ENCODE peak calls at places on chromosomes 16 and 17, in nine cellular contexts. One of them, this sample, is unnamed.

GRCh38 chr16:75472908-75473877 is 8.7 kb upstream of the TMEM170A start:
- DNase-seq in CD8-positive, alpha-beta T cell: no peak
- DNase-seq in prostate gland: no peak
- DNase-seq in mucosa of descending colon: no peak
- DNase-seq in upper lobe of right lung: no peak
- DNase-seq in trophoblast cell: no peak
- DNase-seq in CD8-positive, alpha-beta memory T cell: no peak
- DNase-seq in AG04450: no peak
- DNase-seq in aorta: no peak
- DNase-seq in this sample: no peak

GRCh38 chr17:9669551-9670008 is 24.3 kb downstream of the USP43 start:
- DNase-seq in CD8-positive, alpha-beta T cell: no peak
- DNase-seq in prostate gland: peak
- DNase-seq in mucosa of descending colon: no peak
- DNase-seq in upper lobe of right lung: peak
- DNase-seq in trophoblast cell: peak
- DNase-seq in CD8-positive, alpha-beta memory T cell: no peak
- DNase-seq in AG04450: no peak
- DNase-seq in aorta: no peak
- DNase-seq in this sample: no peak

GRCh38 chr17:28471531-28472342 is 1.7 kb upstream of the SLC13A2 start:
- DNase-seq in CD8-positive, alpha-beta T cell: no peak
- DNase-seq in prostate gland: no peak
- DNase-seq in mucosa of descending colon: no peak
- DNase-seq in upper lobe of right lung: no peak
- DNase-seq in trophoblast cell: peak
- DNase-seq in CD8-positive, alpha-beta memory T cell: no peak
- DNase-seq in AG04450: no peak
- DNase-seq in aorta: no peak
- DNase-seq in this sample: no peak

GRCh38 chr16:49341706-49342105 is 31.9 kb upstream of the C16orf78 start:
- DNase-seq in CD8-positive, alpha-beta T cell: no peak
- DNase-seq in prostate gland: no peak
- DNase-seq in mucosa of descending colon: no peak
- DNase-seq in upper lobe of right lung: no peak
- DNase-seq in trophoblast cell: no peak
- DNase-seq in CD8-positive, alpha-beta memory T cell: no peak
- DNase-seq in AG04450: no peak
- DNase-seq in aorta: no peak
- DNase-seq in this sample: no peak

GRCh38 chr16:29854520-29855100 is 8.4 kb downstream of the CDIPT start:
- DNase-seq in CD8-positive, alpha-beta T cell: no peak
- DNase-seq in prostate gland: no peak
- DNase-seq in mucosa of descending colon: no peak
- DNase-seq in upper lobe of right lung: no peak
- DNase-seq in trophoblast cell: no peak
- DNase-seq in CD8-positive, alpha-beta memory T cell: no peak
- DNase-seq in AG04450: no peak
- DNase-seq in aorta: no peak
- DNase-seq in this sample: no peak

GRCh38 chr17:73973881-73974409 is 229.5 kb upstream of the RPL38 start:
- DNase-seq in CD8-positive, alpha-beta T cell: no peak
- DNase-seq in prostate gland: no peak
- DNase-seq in mucosa of descending colon: no peak
- DNase-seq in upper lobe of right lung: peak
- DNase-seq in trophoblast cell: no peak
- DNase-seq in CD8-positive, alpha-beta memory T cell: no peak
- DNase-seq in AG04450: no peak
- DNase-seq in aorta: no peak
- DNase-seq in this sample: no peak

GRCh38 chr17:12859520-12859919 is 70.2 kb downstream of the ARHGAP44 start:
- DNase-seq in CD8-positive, alpha-beta T cell: no peak
- DNase-seq in prostate gland: peak
- DNase-seq in mucosa of descending colon: no peak
- DNase-seq in upper lobe of right lung: no peak
- DNase-seq in trophoblast cell: no peak
- DNase-seq in CD8-positive, alpha-beta memory T cell: no peak
- DNase-seq in AG04450: no peak
- DNase-seq in aorta: no peak
- DNase-seq in this sample: peak

GRCh38 chr17:73644145-73645049 is at the start of gene SDK2:
- DNase-seq in CD8-positive, alpha-beta T cell: no peak
- DNase-seq in prostate gland: peak
- DNase-seq in mucosa of descending colon: no peak
- DNase-seq in upper lobe of right lung: peak
- DNase-seq in trophoblast cell: no peak
- DNase-seq in CD8-positive, alpha-beta memory T cell: no peak
- DNase-seq in AG04450: no peak
- DNase-seq in aorta: no peak
- DNase-seq in this sample: no peak

GRCh38 chr17:15981208-15981607 is 18.3 kb downstream of the ZSWIM7 start:
- DNase-seq in CD8-positive, alpha-beta T cell: no peak
- DNase-seq in prostate gland: no peak
- DNase-seq in mucosa of descending colon: no peak
- DNase-seq in upper lobe of right lung: no peak
- DNase-seq in trophoblast cell: no peak
- DNase-seq in CD8-positive, alpha-beta memory T cell: no peak
- DNase-seq in AG04450: no peak
- DNase-seq in aorta: no peak
- DNase-seq in this sample: no peak

GRCh38 chr17:1965556-1966273 is 59.4 kb downstream of the RTN4RL1 start:
- DNase-seq in CD8-positive, alpha-beta T cell: no peak
- DNase-seq in prostate gland: no peak
- DNase-seq in mucosa of descending colon: no peak
- DNase-seq in upper lobe of right lung: no peak
- DNase-seq in trophoblast cell: peak
- DNase-seq in CD8-positive, alpha-beta memory T cell: no peak
- DNase-seq in AG04450: no peak
- DNase-seq in aorta: no peak
- DNase-seq in this sample: no peak

GRCh38 chr16:73433493-73434307 is 385.8 kb upstream of the ZFHX3 start:
- DNase-seq in CD8-positive, alpha-beta T cell: no peak
- DNase-seq in prostate gland: no peak
- DNase-seq in mucosa of descending colon: no peak
- DNase-seq in upper lobe of right lung: no peak
- DNase-seq in trophoblast cell: no peak
- DNase-seq in CD8-positive, alpha-beta memory T cell: no peak
- DNase-seq in AG04450: no peak
- DNase-seq in aorta: no peak
- DNase-seq in this sample: no peak

GRCh38 chr16:5863207-5863606 is 765.6 kb upstream of the EEF2KMT start:
- DNase-seq in CD8-positive, alpha-beta T cell: no peak
- DNase-seq in prostate gland: no peak
- DNase-seq in mucosa of descending colon: no peak
- DNase-seq in upper lobe of right lung: no peak
- DNase-seq in trophoblast cell: no peak
- DNase-seq in CD8-positive, alpha-beta memory T cell: no peak
- DNase-seq in AG04450: no peak
- DNase-seq in aorta: no peak
- DNase-seq in this sample: no peak

GRCh38 chr16:47483616-47484015 is 22.5 kb downstream of the PHKB start:
- DNase-seq in CD8-positive, alpha-beta T cell: no peak
- DNase-seq in prostate gland: no peak
- DNase-seq in mucosa of descending colon: no peak
- DNase-seq in upper lobe of right lung: no peak
- DNase-seq in trophoblast cell: no peak
- DNase-seq in CD8-positive, alpha-beta memory T cell: no peak
- DNase-seq in AG04450: no peak
- DNase-seq in aorta: no peak
- DNase-seq in this sample: no peak

GRCh38 chr16:81499576-81500380 is 55.2 kb downstream of the CMIP start:
- DNase-seq in CD8-positive, alpha-beta T cell: no peak
- DNase-seq in prostate gland: peak
- DNase-seq in mucosa of descending colon: peak
- DNase-seq in upper lobe of right lung: no peak
- DNase-seq in trophoblast cell: no peak
- DNase-seq in CD8-positive, alpha-beta memory T cell: no peak
- DNase-seq in AG04450: no peak
- DNase-seq in aorta: no peak
- DNase-seq in this sample: no peak

GRCh38 chr17:78142113-78142861 is 3.9 kb upstream of the C17orf99 start:
- DNase-seq in CD8-positive, alpha-beta T cell: no peak
- DNase-seq in prostate gland: peak
- DNase-seq in mucosa of descending colon: peak
- DNase-seq in upper lobe of right lung: peak
- DNase-seq in trophoblast cell: peak
- DNase-seq in CD8-positive, alpha-beta memory T cell: no peak
- DNase-seq in AG04450: peak
- DNase-seq in aorta: no peak
- DNase-seq in this sample: no peak

GRCh38 chr16:1777375-1778199 is 4.7 kb upstream of the MRPS34 start:
- DNase-seq in CD8-positive, alpha-beta T cell: no peak
- DNase-seq in prostate gland: no peak
- DNase-seq in mucosa of descending colon: no peak
- DNase-seq in upper lobe of right lung: no peak
- DNase-seq in trophoblast cell: no peak
- DNase-seq in CD8-positive, alpha-beta memory T cell: no peak
- DNase-seq in AG04450: no peak
- DNase-seq in aorta: no peak
- DNase-seq in this sample: no peak

GRCh38 chr16:25735645-25736044 is 43.9 kb downstream of the HS3ST4 start:
- DNase-seq in CD8-positive, alpha-beta T cell: no peak
- DNase-seq in prostate gland: no peak
- DNase-seq in mucosa of descending colon: no peak
- DNase-seq in upper lobe of right lung: no peak
- DNase-seq in trophoblast cell: no peak
- DNase-seq in CD8-positive, alpha-beta memory T cell: no peak
- DNase-seq in AG04450: no peak
- DNase-seq in aorta: no peak
- DNase-seq in this sample: no peak

GRCh38 chr16:71933913-71934696 is 38.8 kb downstream of the IST1 start:
- DNase-seq in CD8-positive, alpha-beta T cell: no peak
- DNase-seq in prostate gland: no peak
- DNase-seq in mucosa of descending colon: no peak
- DNase-seq in upper lobe of right lung: no peak
- DNase-seq in trophoblast cell: no peak
- DNase-seq in CD8-positive, alpha-beta memory T cell: no peak
- DNase-seq in AG04450: no peak
- DNase-seq in aorta: no peak
- DNase-seq in this sample: peak

GRCh38 chr16:86818701-86819522 is 240.6 kb downstream of the FOXL1 start:
- DNase-seq in CD8-positive, alpha-beta T cell: no peak
- DNase-seq in prostate gland: no peak
- DNase-seq in mucosa of descending colon: no peak
- DNase-seq in upper lobe of right lung: no peak
- DNase-seq in trophoblast cell: no peak
- DNase-seq in CD8-positive, alpha-beta memory T cell: no peak
- DNase-seq in AG04450: no peak
- DNase-seq in aorta: no peak
- DNase-seq in this sample: no peak

GRCh38 chr16:85519540-85520231 is 93.4 kb upstream of the GSE1 start:
- DNase-seq in CD8-positive, alpha-beta T cell: no peak
- DNase-seq in prostate gland: no peak
- DNase-seq in mucosa of descending colon: no peak
- DNase-seq in upper lobe of right lung: no peak
- DNase-seq in trophoblast cell: no peak
- DNase-seq in CD8-positive, alpha-beta memory T cell: no peak
- DNase-seq in AG04450: no peak
- DNase-seq in aorta: no peak
- DNase-seq in this sample: no peak

GRCh38 chr17:50834126-50834785 is 1.1 kb upstream of the WFIKKN2 start:
- DNase-seq in CD8-positive, alpha-beta T cell: no peak
- DNase-seq in prostate gland: no peak
- DNase-seq in mucosa of descending colon: no peak
- DNase-seq in upper lobe of right lung: no peak
- DNase-seq in trophoblast cell: no peak
- DNase-seq in CD8-positive, alpha-beta memory T cell: no peak
- DNase-seq in AG04450: no peak
- DNase-seq in aorta: no peak
- DNase-seq in this sample: no peak
- H3K4me3 ChIP-seq in CD8-positive, alpha-beta T cell: no peak
- H3K4me3 ChIP-seq in prostate gland: no peak
- H3K4me3 ChIP-seq in mucosa of descending colon: no peak
- H3K4me3 ChIP-seq in upper lobe of right lung: peak
- H3K4me3 ChIP-seq in trophoblast cell: no peak
- H3K4me3 ChIP-seq in CD8-positive, alpha-beta memory T cell: no peak
- H3K4me3 ChIP-seq in AG04450: no peak
- H3K4me3 ChIP-seq in aorta: no peak
- H3K4me3 ChIP-seq in this sample: no peak

DNA sequence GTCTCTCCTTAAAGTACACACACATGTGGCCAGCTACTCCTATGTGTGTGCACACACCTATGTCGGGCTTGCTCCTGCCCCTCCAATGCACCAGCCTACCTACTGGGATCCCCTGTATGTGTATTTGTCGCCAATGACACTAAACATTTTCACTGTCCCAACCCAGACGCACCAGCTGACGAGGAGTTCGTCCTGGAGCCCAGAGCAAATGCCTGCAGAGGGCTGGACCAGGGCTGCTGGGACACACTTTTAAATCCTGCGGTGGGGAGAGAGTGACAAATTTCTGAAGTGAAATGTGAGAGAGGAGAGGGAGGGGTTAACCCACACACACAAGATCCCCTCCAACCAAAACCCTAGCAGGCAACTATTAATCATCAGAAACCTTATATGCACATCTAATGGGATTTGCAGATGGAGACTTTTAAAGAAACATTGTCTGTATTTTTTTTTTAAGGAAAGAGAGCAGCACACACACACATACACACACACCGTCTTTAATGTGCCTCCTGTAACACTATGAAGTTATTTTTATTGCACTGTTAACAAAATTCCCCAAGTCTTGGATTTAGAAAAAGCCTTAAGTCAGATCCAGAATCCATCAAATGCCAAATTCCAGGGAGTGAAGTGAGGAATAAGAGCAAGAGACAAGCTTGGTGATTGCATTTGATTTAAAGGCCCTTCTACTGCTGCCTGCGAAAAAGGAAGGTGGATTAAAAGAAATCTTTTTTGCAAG is at the start of gene MEOX1:
- DNase-seq in CD8-positive, alpha-beta T cell: no peak
- DNase-seq in prostate gland: no peak
- DNase-seq in mucosa of descending colon: no peak
- DNase-seq in upper lobe of right lung: no peak
- DNase-seq in trophoblast cell: no peak
- DNase-seq in CD8-positive, alpha-beta memory T cell: no peak
- DNase-seq in AG04450: no peak
- DNase-seq in aorta: no peak
- DNase-seq in this sample: peak
- H3K4me3 ChIP-seq in CD8-positive, alpha-beta T cell: no peak
- H3K4me3 ChIP-seq in prostate gland: no peak
- H3K4me3 ChIP-seq in mucosa of descending colon: no peak
- H3K4me3 ChIP-seq in upper lobe of right lung: no peak
- H3K4me3 ChIP-seq in trophoblast cell: no peak
- H3K4me3 ChIP-seq in CD8-positive, alpha-beta memory T cell: peak
- H3K4me3 ChIP-seq in AG04450: peak
- H3K4me3 ChIP-seq in aorta: no peak
- H3K4me3 ChIP-seq in this sample: no peak

GRCh38 chr17:48559609-48560451 is 14.9 kb upstream of the HOXB2 start:
- DNase-seq in CD8-positive, alpha-beta T cell: no peak
- DNase-seq in prostate gland: no peak
- DNase-seq in mucosa of descending colon: no peak
- DNase-seq in upper lobe of right lung: peak
- DNase-seq in trophoblast cell: no peak
- DNase-seq in CD8-positive, alpha-beta memory T cell: no peak
- DNase-seq in AG04450: no peak
- DNase-seq in aorta: no peak
- DNase-seq in this sample: no peak
- H3K4me3 ChIP-seq in CD8-positive, alpha-beta T cell: no peak
- H3K4me3 ChIP-seq in prostate gland: no peak
- H3K4me3 ChIP-seq in mucosa of descending colon: no peak
- H3K4me3 ChIP-seq in upper lobe of right lung: peak
- H3K4me3 ChIP-seq in trophoblast cell: no peak
- H3K4me3 ChIP-seq in CD8-positive, alpha-beta memory T cell: no peak
- H3K4me3 ChIP-seq in AG04450: peak
- H3K4me3 ChIP-seq in aorta: no peak
- H3K4me3 ChIP-seq in this sample: no peak

GRCh38 chr17:47735139-47735464 is 2.1 kb downstream of the TBX21 start:
- DNase-seq in CD8-positive, alpha-beta T cell: no peak
- DNase-seq in prostate gland: no peak
- DNase-seq in mucosa of descending colon: no peak
- DNase-seq in upper lobe of right lung: no peak
- DNase-seq in trophoblast cell: no peak
- DNase-seq in CD8-positive, alpha-beta memory T cell: no peak
- DNase-seq in AG04450: no peak
- DNase-seq in aorta: no peak
- DNase-seq in this sample: no peak
- H3K4me3 ChIP-seq in CD8-positive, alpha-beta T cell: peak
- H3K4me3 ChIP-seq in prostate gland: no peak
- H3K4me3 ChIP-seq in mucosa of descending colon: no peak
- H3K4me3 ChIP-seq in upper lobe of right lung: peak
- H3K4me3 ChIP-seq in trophoblast cell: no peak
- H3K4me3 ChIP-seq in CD8-positive, alpha-beta memory T cell: peak
- H3K4me3 ChIP-seq in AG04450: no peak
- H3K4me3 ChIP-seq in aorta: no peak
- H3K4me3 ChIP-seq in this sample: no peak

This sample was measured in skeletal muscle cell.